ENCODE peak calls at places on chromosomes 7 and 10, in eight cellular contexts. One of them, this sample, is unnamed.

GRCh38 chr7:33773053-33773452 is 132.3 kb upstream of the BMPER start:
- DNase-seq in progenitor cell of endocrine pancreas: no peak
- DNase-seq in cardiac muscle cell: no peak
- DNase-seq in PC-9: no peak
- DNase-seq in AG10803: peak; percentile 65
- DNase-seq in osteocyte: no peak
- DNase-seq in DND-41: no peak
- DNase-seq in neural crest cell: no peak
- DNase-seq in this sample: no peak

GRCh38 chr7:122255454-122255853 is 49.1 kb downstream of the FEZF1 start:
- DNase-seq in progenitor cell of endocrine pancreas: no peak
- DNase-seq in cardiac muscle cell: no peak
- DNase-seq in PC-9: no peak
- DNase-seq in AG10803: no peak
- DNase-seq in osteocyte: no peak
- DNase-seq in DND-41: no peak
- DNase-seq in neural crest cell: no peak
- DNase-seq in this sample: no peak

GRCh38 chr10:114166053-114166452 is 8.0 kb downstream of the CCDC186 start:
- DNase-seq in progenitor cell of endocrine pancreas: no peak
- DNase-seq in cardiac muscle cell: no peak
- DNase-seq in PC-9: peak; percentile 86
- DNase-seq in AG10803: no peak
- DNase-seq in osteocyte: no peak
- DNase-seq in DND-41: no peak
- DNase-seq in neural crest cell: no peak
- DNase-seq in this sample: no peak

GRCh38 chr7:26397786-26398435 is 106.2 kb downstream of the SNX10 start:
- DNase-seq in progenitor cell of endocrine pancreas: peak; percentile 32
- DNase-seq in cardiac muscle cell: peak; percentile 44
- DNase-seq in PC-9: no peak
- DNase-seq in AG10803: peak; percentile 4
- DNase-seq in osteocyte: no peak
- DNase-seq in DND-41: no peak
- DNase-seq in neural crest cell: peak; percentile 41
- DNase-seq in this sample: no peak

GRCh38 chr7:94655884-94656657 is at the start of gene SGCE:
- DNase-seq in progenitor cell of endocrine pancreas: peak; percentile 74
- DNase-seq in cardiac muscle cell: peak; percentile 80
- DNase-seq in PC-9: peak; percentile 42
- DNase-seq in AG10803: peak; percentile 79
- DNase-seq in osteocyte: peak; percentile 95
- DNase-seq in DND-41: no peak
- DNase-seq in neural crest cell: peak; percentile 84
- DNase-seq in this sample: peak; percentile 49

GRCh38 chr10:105017116-105017515 is 376.0 kb downstream of the SORCS3 start:
- DNase-seq in progenitor cell of endocrine pancreas: no peak
- DNase-seq in cardiac muscle cell: no peak
- DNase-seq in PC-9: no peak
- DNase-seq in AG10803: peak; percentile 47
- DNase-seq in osteocyte: no peak
- DNase-seq in DND-41: no peak
- DNase-seq in neural crest cell: no peak
- DNase-seq in this sample: no peak

GRCh38 chr10:27801171-27801785 is 55.7 kb upstream of the MKX start:
- DNase-seq in progenitor cell of endocrine pancreas: no peak
- DNase-seq in cardiac muscle cell: no peak
- DNase-seq in PC-9: no peak
- DNase-seq in AG10803: no peak
- DNase-seq in osteocyte: no peak
- DNase-seq in DND-41: no peak
- DNase-seq in neural crest cell: no peak
- DNase-seq in this sample: no peak

GRCh38 chr10:72567421-72567820 is 58.5 kb downstream of the MICU1 start:
- DNase-seq in progenitor cell of endocrine pancreas: no peak
- DNase-seq in cardiac muscle cell: no peak
- DNase-seq in PC-9: no peak
- DNase-seq in AG10803: peak; percentile 55
- DNase-seq in osteocyte: no peak
- DNase-seq in DND-41: no peak
- DNase-seq in neural crest cell: no peak
- DNase-seq in this sample: no peak

GRCh38 chr7:112550468-112551060 is 69.8 kb downstream of the LSMEM1 start:
- DNase-seq in progenitor cell of endocrine pancreas: no peak
- DNase-seq in cardiac muscle cell: peak; percentile 49
- DNase-seq in PC-9: peak; percentile 44
- DNase-seq in AG10803: peak; percentile 70
- DNase-seq in osteocyte: no peak
- DNase-seq in DND-41: peak; percentile 36
- DNase-seq in neural crest cell: peak; percentile 12
- DNase-seq in this sample: no peak

GRCh38 chr10:22461891-22462290 is 116.6 kb downstream of the SPAG6 start:
- DNase-seq in progenitor cell of endocrine pancreas: no peak
- DNase-seq in cardiac muscle cell: no peak
- DNase-seq in PC-9: no peak
- DNase-seq in AG10803: peak; percentile 29
- DNase-seq in osteocyte: no peak
- DNase-seq in DND-41: no peak
- DNase-seq in neural crest cell: no peak
- DNase-seq in this sample: no peak

GRCh38 chr10:30917790-30918189 is 113.9 kb downstream of the ZNF438 start:
- DNase-seq in progenitor cell of endocrine pancreas: no peak
- DNase-seq in cardiac muscle cell: no peak
- DNase-seq in PC-9: no peak
- DNase-seq in AG10803: no peak
- DNase-seq in osteocyte: no peak
- DNase-seq in DND-41: no peak
- DNase-seq in neural crest cell: no peak
- DNase-seq in this sample: no peak

GRCh38 chr10:24884793-24885192 is 67.6 kb downstream of the PRTFDC1 start:
- DNase-seq in progenitor cell of endocrine pancreas: no peak
- DNase-seq in cardiac muscle cell: no peak
- DNase-seq in PC-9: no peak
- DNase-seq in AG10803: no peak
- DNase-seq in osteocyte: no peak
- DNase-seq in DND-41: no peak
- DNase-seq in neural crest cell: no peak
- DNase-seq in this sample: no peak

GRCh38 chr10:89078729-89079672 is 88.4 kb downstream of the FAS start:
- DNase-seq in progenitor cell of endocrine pancreas: no peak
- DNase-seq in cardiac muscle cell: no peak
- DNase-seq in PC-9: no peak
- DNase-seq in AG10803: peak; percentile 92
- DNase-seq in osteocyte: no peak
- DNase-seq in DND-41: no peak
- DNase-seq in neural crest cell: no peak
- DNase-seq in this sample: no peak

GRCh38 chr10:5493698-5494097 is 5.7 kb downstream of the CALML5 start:
- DNase-seq in progenitor cell of endocrine pancreas: no peak
- DNase-seq in cardiac muscle cell: no peak
- DNase-seq in PC-9: peak; percentile 79
- DNase-seq in AG10803: no peak
- DNase-seq in osteocyte: no peak
- DNase-seq in DND-41: no peak
- DNase-seq in neural crest cell: no peak
- DNase-seq in this sample: no peak

GRCh38 chr10:68899186-68899745 is 1.8 kb upstream of the DDX50 start:
- DNase-seq in progenitor cell of endocrine pancreas: no peak
- DNase-seq in cardiac muscle cell: no peak
- DNase-seq in PC-9: no peak
- DNase-seq in AG10803: no peak
- DNase-seq in osteocyte: no peak
- DNase-seq in DND-41: no peak
- DNase-seq in neural crest cell: no peak
- DNase-seq in this sample: no peak

GRCh38 chr10:68902382-68902781 is 1.3 kb downstream of the DDX50 start:
- DNase-seq in progenitor cell of endocrine pancreas: no peak
- DNase-seq in cardiac muscle cell: no peak
- DNase-seq in PC-9: no peak
- DNase-seq in AG10803: no peak
- DNase-seq in osteocyte: no peak
- DNase-seq in DND-41: no peak
- DNase-seq in neural crest cell: no peak
- DNase-seq in this sample: no peak

GRCh38 chr10:68897336-68897741 is 3.8 kb upstream of the DDX50 start:
- DNase-seq in progenitor cell of endocrine pancreas: peak; percentile 15
- DNase-seq in cardiac muscle cell: peak; percentile 76
- DNase-seq in PC-9: peak; percentile 46
- DNase-seq in AG10803: peak; percentile 77
- DNase-seq in osteocyte: no peak
- DNase-seq in DND-41: peak; percentile 67
- DNase-seq in neural crest cell: peak; percentile 44
- DNase-seq in this sample: no peak

GRCh38 chr10:68900427-68901105 is 549 bp upstream of the DDX50 start:
- DNase-seq in progenitor cell of endocrine pancreas: no peak
- DNase-seq in cardiac muscle cell: no peak
- DNase-seq in PC-9: peak; percentile 68
- DNase-seq in AG10803: peak; percentile 81
- DNase-seq in osteocyte: no peak
- DNase-seq in DND-41: no peak
- DNase-seq in neural crest cell: no peak
- DNase-seq in this sample: peak; percentile 78

DNA sequence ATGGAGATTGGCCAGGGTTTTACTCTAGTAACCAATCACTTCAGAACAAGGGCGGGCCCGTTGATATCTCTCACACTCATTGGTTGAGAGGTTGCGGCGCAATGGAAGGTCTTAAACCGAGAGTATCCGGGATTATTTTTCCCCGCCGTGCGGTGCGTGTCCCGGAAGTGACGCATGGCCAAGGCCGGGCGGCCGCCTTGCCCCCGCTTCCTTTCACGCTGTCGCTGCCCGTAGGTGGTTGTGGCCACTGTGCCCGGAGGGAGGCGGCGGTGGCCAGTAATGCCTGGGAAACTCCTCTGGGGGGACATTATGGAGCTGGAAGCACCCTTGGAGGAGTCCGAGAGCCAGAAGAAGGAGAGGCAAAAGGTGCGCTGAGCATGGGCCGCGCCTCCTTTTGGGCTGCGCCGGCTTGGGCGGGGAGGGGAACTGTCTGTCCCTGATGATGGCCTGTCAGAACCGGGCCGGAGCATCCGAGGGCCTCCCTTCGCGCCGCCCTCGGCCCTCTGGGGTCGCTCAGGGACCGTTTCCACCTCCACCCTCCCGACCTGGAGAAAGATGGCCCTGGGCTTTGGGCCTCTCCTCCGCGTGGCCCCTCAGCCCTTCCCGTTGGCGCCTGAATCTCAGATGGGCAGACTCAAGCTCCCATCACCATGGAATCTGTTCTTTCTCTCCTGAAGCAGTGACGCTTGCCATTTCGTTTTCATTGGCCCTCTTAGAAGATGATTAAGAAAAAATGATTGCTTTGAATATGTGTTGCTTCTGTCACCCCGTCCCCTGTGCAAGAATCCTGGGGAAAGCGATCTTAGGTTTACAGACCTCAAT is at the start of gene DDX50:
- DNase-seq in progenitor cell of endocrine pancreas: peak; percentile 90
- DNase-seq in cardiac muscle cell: peak; percentile 100
- DNase-seq in PC-9: peak; percentile 99
- DNase-seq in AG10803: peak; percentile 99
- DNase-seq in osteocyte: peak; percentile 98
- DNase-seq in DND-41: peak; percentile 98
- DNase-seq in neural crest cell: peak; percentile 91
- DNase-seq in this sample: peak; percentile 92
- TF ChIP-seq CTCF in progenitor cell of endocrine pancreas: peak; percentile 41
- TF ChIP-seq CTCF in cardiac muscle cell: no peak
- TF ChIP-seq CTCF in PC-9: no peak
- TF ChIP-seq CTCF in AG10803: no peak
- TF ChIP-seq CTCF in osteocyte: no peak
- TF ChIP-seq CTCF in DND-41: no peak
- TF ChIP-seq CTCF in neural crest cell: peak; percentile 41
- TF ChIP-seq CTCF in this sample: no peak

DNA sequence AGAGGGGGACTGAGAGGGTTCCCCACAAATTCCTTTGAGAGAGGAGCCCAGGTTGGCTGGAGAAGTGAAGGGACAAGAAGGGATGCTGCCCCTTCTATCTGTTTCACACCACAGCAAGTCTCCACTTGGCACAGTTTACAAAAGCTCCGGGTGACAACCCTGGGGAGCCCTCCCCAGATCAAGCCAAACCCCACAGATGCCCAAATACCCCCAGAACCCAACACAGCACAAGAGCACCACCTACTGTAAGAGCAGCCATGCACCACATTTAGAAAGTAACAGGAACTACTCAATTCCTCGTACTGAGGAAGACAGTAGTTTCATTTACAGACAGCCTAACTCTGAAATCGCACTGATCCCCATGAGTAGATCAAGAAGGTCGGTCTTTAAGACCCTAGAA is 67.8 kb upstream of the ATP6V0A4 start:
- DNase-seq in progenitor cell of endocrine pancreas: no peak
- DNase-seq in cardiac muscle cell: no peak
- DNase-seq in PC-9: no peak
- DNase-seq in AG10803: no peak
- DNase-seq in osteocyte: no peak
- DNase-seq in DND-41: peak; percentile 39
- DNase-seq in neural crest cell: no peak
- DNase-seq in this sample: no peak
- TF ChIP-seq CTCF in progenitor cell of endocrine pancreas: no peak
- TF ChIP-seq CTCF in cardiac muscle cell: peak; percentile 43
- TF ChIP-seq CTCF in PC-9: peak; percentile 80
- TF ChIP-seq CTCF in AG10803: no peak
- TF ChIP-seq CTCF in osteocyte: peak; percentile 42
- TF ChIP-seq CTCF in DND-41: peak; percentile 68
- TF ChIP-seq CTCF in neural crest cell: no peak
- TF ChIP-seq CTCF in this sample: no peak

DNA sequence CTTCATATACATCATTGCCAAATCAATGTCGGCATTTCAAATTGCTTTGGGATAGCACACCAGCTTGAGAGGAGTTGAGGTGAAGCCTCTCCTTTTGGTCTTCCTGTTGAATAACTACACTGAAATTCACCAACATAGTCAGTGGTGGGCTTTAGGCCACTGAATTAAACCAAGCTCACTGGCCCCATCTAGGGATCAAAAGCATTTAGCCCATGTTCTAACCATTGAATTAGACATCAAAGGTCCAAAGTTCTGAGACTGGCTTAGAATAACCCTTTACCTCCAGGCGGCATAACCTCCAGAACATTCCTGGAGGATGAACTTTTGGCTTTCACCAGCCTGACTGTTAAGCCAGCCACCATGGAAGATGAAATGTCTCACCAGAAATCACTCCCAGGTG is 54.6 kb downstream of the BPGM start:
- DNase-seq in progenitor cell of endocrine pancreas: no peak
- DNase-seq in cardiac muscle cell: no peak
- DNase-seq in PC-9: no peak
- DNase-seq in AG10803: no peak
- DNase-seq in osteocyte: no peak
- DNase-seq in DND-41: peak; percentile 26
- DNase-seq in neural crest cell: no peak
- DNase-seq in this sample: no peak
- TF ChIP-seq CTCF in progenitor cell of endocrine pancreas: peak; percentile 35
- TF ChIP-seq CTCF in cardiac muscle cell: peak; percentile 60
- TF ChIP-seq CTCF in PC-9: peak; percentile 57
- TF ChIP-seq CTCF in AG10803: peak; percentile 46
- TF ChIP-seq CTCF in osteocyte: peak; percentile 41
- TF ChIP-seq CTCF in DND-41: peak; percentile 69
- TF ChIP-seq CTCF in neural crest cell: peak; percentile 27
- TF ChIP-seq CTCF in this sample: no peak

DNA sequence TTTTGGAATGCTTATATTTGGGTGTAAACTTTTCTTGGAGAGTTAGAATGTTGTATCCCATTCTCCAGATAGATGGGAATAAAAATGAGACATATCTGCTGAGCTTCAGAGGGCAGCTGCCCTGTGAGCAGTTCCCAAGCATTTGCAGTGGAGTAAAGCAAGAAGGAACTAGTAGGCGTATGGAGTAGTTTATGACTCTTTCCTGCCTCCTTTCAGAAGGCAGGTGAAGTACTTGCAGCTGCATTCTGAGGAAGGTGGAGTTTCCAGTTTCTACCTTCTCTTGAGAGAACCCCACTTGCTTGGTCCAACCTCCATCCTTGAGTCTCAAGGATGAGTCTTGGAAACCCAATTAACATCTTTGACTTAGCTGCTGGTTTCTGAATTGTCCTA is 563.6 kb downstream of the LRMDA start:
- DNase-seq in progenitor cell of endocrine pancreas: no peak
- DNase-seq in cardiac muscle cell: no peak
- DNase-seq in PC-9: no peak
- DNase-seq in AG10803: no peak
- DNase-seq in osteocyte: no peak
- DNase-seq in DND-41: no peak
- DNase-seq in neural crest cell: no peak
- DNase-seq in this sample: no peak
- TF ChIP-seq CTCF in progenitor cell of endocrine pancreas: no peak
- TF ChIP-seq CTCF in cardiac muscle cell: no peak
- TF ChIP-seq CTCF in PC-9: no peak
- TF ChIP-seq CTCF in AG10803: no peak
- TF ChIP-seq CTCF in osteocyte: no peak
- TF ChIP-seq CTCF in DND-41: no peak
- TF ChIP-seq CTCF in neural crest cell: no peak
- TF ChIP-seq CTCF in this sample: no peak

This sample was measured in activated B cell treated with CpG ODN at 0.5 μM for 24 hours.